ENCODE peak calls at places on chromosomes 6 and 20, in eight cellular contexts. One of them, this sample, is unnamed.

GRCh38 chr6:138498575-138499302 is 555 bp downstream of the NHSL1 start:
- ATAC-seq in CD8-positive, alpha-beta T cell: no peak
- ATAC-seq in activated CD4-positive, alpha-beta T cell treated with anti-CD3 and anti-CD28 coated beads for 36 hours: no peak
- ATAC-seq in activated naive CD8-positive, alpha-beta T cell treated with anti-CD3 and anti-CD28 coated beads, Interleukin-2, amount 50 U/mL, for 24 hours: no peak
- ATAC-seq in pancreas: peak; percentile 72
- ATAC-seq in left lung: peak; percentile 10
- ATAC-seq in left cardiac atrium: no peak
- ATAC-seq in activated naive CD4-positive, alpha-beta T cell treated with anti-CD3 and anti-CD28 coated beads, Interleukin-2, amount 50 U/mL, for 72 hours: no peak
- ATAC-seq in this sample: no peak

GRCh38 chr20:37866051-37866450 is 36.9 kb upstream of the VSTM2L start:
- ATAC-seq in CD8-positive, alpha-beta T cell: no peak
- ATAC-seq in activated CD4-positive, alpha-beta T cell treated with anti-CD3 and anti-CD28 coated beads for 36 hours: no peak
- ATAC-seq in activated naive CD8-positive, alpha-beta T cell treated with anti-CD3 and anti-CD28 coated beads, Interleukin-2, amount 50 U/mL, for 24 hours: no peak
- ATAC-seq in pancreas: no peak
- ATAC-seq in left lung: no peak
- ATAC-seq in left cardiac atrium: no peak
- ATAC-seq in activated naive CD4-positive, alpha-beta T cell treated with anti-CD3 and anti-CD28 coated beads, Interleukin-2, amount 50 U/mL, for 72 hours: no peak
- ATAC-seq in this sample: no peak

GRCh38 chr6:8434727-8435092 is 635 bp downstream of the SLC35B3 start:
- ATAC-seq in CD8-positive, alpha-beta T cell: peak; percentile 13
- ATAC-seq in activated CD4-positive, alpha-beta T cell treated with anti-CD3 and anti-CD28 coated beads for 36 hours: no peak
- ATAC-seq in activated naive CD8-positive, alpha-beta T cell treated with anti-CD3 and anti-CD28 coated beads, Interleukin-2, amount 50 U/mL, for 24 hours: no peak
- ATAC-seq in pancreas: no peak
- ATAC-seq in left lung: peak; percentile 29
- ATAC-seq in left cardiac atrium: peak; percentile 6
- ATAC-seq in activated naive CD4-positive, alpha-beta T cell treated with anti-CD3 and anti-CD28 coated beads, Interleukin-2, amount 50 U/mL, for 72 hours: peak; percentile 14
- ATAC-seq in this sample: peak; percentile 47

GRCh38 chr20:35404614-35405259 is 7.0 kb downstream of the UQCC1 start:
- ATAC-seq in CD8-positive, alpha-beta T cell: peak; percentile 36
- ATAC-seq in activated CD4-positive, alpha-beta T cell treated with anti-CD3 and anti-CD28 coated beads for 36 hours: peak; percentile 58
- ATAC-seq in activated naive CD8-positive, alpha-beta T cell treated with anti-CD3 and anti-CD28 coated beads, Interleukin-2, amount 50 U/mL, for 24 hours: peak; percentile 88
- ATAC-seq in pancreas: no peak
- ATAC-seq in left lung: no peak
- ATAC-seq in left cardiac atrium: no peak
- ATAC-seq in activated naive CD4-positive, alpha-beta T cell treated with anti-CD3 and anti-CD28 coated beads, Interleukin-2, amount 50 U/mL, for 72 hours: peak; percentile 67
- ATAC-seq in this sample: no peak

GRCh38 chr6:16402501-16402900 is 164.1 kb downstream of the GMPR start:
- ATAC-seq in CD8-positive, alpha-beta T cell: no peak
- ATAC-seq in activated CD4-positive, alpha-beta T cell treated with anti-CD3 and anti-CD28 coated beads for 36 hours: no peak
- ATAC-seq in activated naive CD8-positive, alpha-beta T cell treated with anti-CD3 and anti-CD28 coated beads, Interleukin-2, amount 50 U/mL, for 24 hours: peak; percentile 43
- ATAC-seq in pancreas: no peak
- ATAC-seq in left lung: no peak
- ATAC-seq in left cardiac atrium: peak; percentile 48
- ATAC-seq in activated naive CD4-positive, alpha-beta T cell treated with anti-CD3 and anti-CD28 coated beads, Interleukin-2, amount 50 U/mL, for 72 hours: no peak
- ATAC-seq in this sample: peak; percentile 21

GRCh38 chr20:1357921-1358671 is 29.2 kb upstream of the SDCBP2 start:
- ATAC-seq in CD8-positive, alpha-beta T cell: peak; percentile 81
- ATAC-seq in activated CD4-positive, alpha-beta T cell treated with anti-CD3 and anti-CD28 coated beads for 36 hours: peak; percentile 93
- ATAC-seq in activated naive CD8-positive, alpha-beta T cell treated with anti-CD3 and anti-CD28 coated beads, Interleukin-2, amount 50 U/mL, for 24 hours: peak; percentile 97
- ATAC-seq in pancreas: no peak
- ATAC-seq in left lung: no peak
- ATAC-seq in left cardiac atrium: no peak
- ATAC-seq in activated naive CD4-positive, alpha-beta T cell treated with anti-CD3 and anti-CD28 coated beads, Interleukin-2, amount 50 U/mL, for 72 hours: peak; percentile 89
- ATAC-seq in this sample: peak; percentile 65

GRCh38 chr6:156423075-156423474 is 354.1 kb upstream of the ARID1B start:
- ATAC-seq in CD8-positive, alpha-beta T cell: no peak
- ATAC-seq in activated CD4-positive, alpha-beta T cell treated with anti-CD3 and anti-CD28 coated beads for 36 hours: no peak
- ATAC-seq in activated naive CD8-positive, alpha-beta T cell treated with anti-CD3 and anti-CD28 coated beads, Interleukin-2, amount 50 U/mL, for 24 hours: peak; percentile 25
- ATAC-seq in pancreas: no peak
- ATAC-seq in left lung: no peak
- ATAC-seq in left cardiac atrium: no peak
- ATAC-seq in activated naive CD4-positive, alpha-beta T cell treated with anti-CD3 and anti-CD28 coated beads, Interleukin-2, amount 50 U/mL, for 72 hours: peak; percentile 27
- ATAC-seq in this sample: no peak

GRCh38 chr6:49606696-49607390 is 29.8 kb downstream of the RHAG start:
- ATAC-seq in CD8-positive, alpha-beta T cell: no peak
- ATAC-seq in activated CD4-positive, alpha-beta T cell treated with anti-CD3 and anti-CD28 coated beads for 36 hours: no peak
- ATAC-seq in activated naive CD8-positive, alpha-beta T cell treated with anti-CD3 and anti-CD28 coated beads, Interleukin-2, amount 50 U/mL, for 24 hours: no peak
- ATAC-seq in pancreas: peak; percentile 97
- ATAC-seq in left lung: peak; percentile 93
- ATAC-seq in left cardiac atrium: peak; percentile 44
- ATAC-seq in activated naive CD4-positive, alpha-beta T cell treated with anti-CD3 and anti-CD28 coated beads, Interleukin-2, amount 50 U/mL, for 72 hours: no peak
- ATAC-seq in this sample: peak; percentile 71

GRCh38 chr20:50654899-50655298 is 36.4 kb downstream of the RIPOR3 start:
- ATAC-seq in CD8-positive, alpha-beta T cell: no peak
- ATAC-seq in activated CD4-positive, alpha-beta T cell treated with anti-CD3 and anti-CD28 coated beads for 36 hours: no peak
- ATAC-seq in activated naive CD8-positive, alpha-beta T cell treated with anti-CD3 and anti-CD28 coated beads, Interleukin-2, amount 50 U/mL, for 24 hours: no peak
- ATAC-seq in pancreas: no peak
- ATAC-seq in left lung: no peak
- ATAC-seq in left cardiac atrium: peak; percentile 17
- ATAC-seq in activated naive CD4-positive, alpha-beta T cell treated with anti-CD3 and anti-CD28 coated beads, Interleukin-2, amount 50 U/mL, for 72 hours: no peak
- ATAC-seq in this sample: peak; percentile 54

GRCh38 chr20:36830791-36831691 is 44.9 kb upstream of the TLDC2 start:
- ATAC-seq in CD8-positive, alpha-beta T cell: no peak
- ATAC-seq in activated CD4-positive, alpha-beta T cell treated with anti-CD3 and anti-CD28 coated beads for 36 hours: no peak
- ATAC-seq in activated naive CD8-positive, alpha-beta T cell treated with anti-CD3 and anti-CD28 coated beads, Interleukin-2, amount 50 U/mL, for 24 hours: no peak
- ATAC-seq in pancreas: no peak
- ATAC-seq in left lung: no peak
- ATAC-seq in left cardiac atrium: peak; percentile 50
- ATAC-seq in activated naive CD4-positive, alpha-beta T cell treated with anti-CD3 and anti-CD28 coated beads, Interleukin-2, amount 50 U/mL, for 72 hours: no peak
- ATAC-seq in this sample: peak; percentile 10

GRCh38 chr6:112920994-112921393 is 573.9 kb downstream of the RFPL4B start:
- ATAC-seq in CD8-positive, alpha-beta T cell: no peak
- ATAC-seq in activated CD4-positive, alpha-beta T cell treated with anti-CD3 and anti-CD28 coated beads for 36 hours: no peak
- ATAC-seq in activated naive CD8-positive, alpha-beta T cell treated with anti-CD3 and anti-CD28 coated beads, Interleukin-2, amount 50 U/mL, for 24 hours: no peak
- ATAC-seq in pancreas: no peak
- ATAC-seq in left lung: no peak
- ATAC-seq in left cardiac atrium: no peak
- ATAC-seq in activated naive CD4-positive, alpha-beta T cell treated with anti-CD3 and anti-CD28 coated beads, Interleukin-2, amount 50 U/mL, for 72 hours: no peak
- ATAC-seq in this sample: no peak

GRCh38 chr6:52221302-52221701 is 23.0 kb downstream of the IL17F start:
- ATAC-seq in CD8-positive, alpha-beta T cell: no peak
- ATAC-seq in activated CD4-positive, alpha-beta T cell treated with anti-CD3 and anti-CD28 coated beads for 36 hours: peak; percentile 89
- ATAC-seq in activated naive CD8-positive, alpha-beta T cell treated with anti-CD3 and anti-CD28 coated beads, Interleukin-2, amount 50 U/mL, for 24 hours: peak; percentile 95
- ATAC-seq in pancreas: no peak
- ATAC-seq in left lung: no peak
- ATAC-seq in left cardiac atrium: no peak
- ATAC-seq in activated naive CD4-positive, alpha-beta T cell treated with anti-CD3 and anti-CD28 coated beads, Interleukin-2, amount 50 U/mL, for 72 hours: peak; percentile 97
- ATAC-seq in this sample: no peak

GRCh38 chr6:160084198-160084776 is 37.3 kb upstream of the SLC22A1 start:
- ATAC-seq in CD8-positive, alpha-beta T cell: no peak
- ATAC-seq in activated CD4-positive, alpha-beta T cell treated with anti-CD3 and anti-CD28 coated beads for 36 hours: no peak
- ATAC-seq in activated naive CD8-positive, alpha-beta T cell treated with anti-CD3 and anti-CD28 coated beads, Interleukin-2, amount 50 U/mL, for 24 hours: no peak
- ATAC-seq in pancreas: no peak
- ATAC-seq in left lung: no peak
- ATAC-seq in left cardiac atrium: no peak
- ATAC-seq in activated naive CD4-positive, alpha-beta T cell treated with anti-CD3 and anti-CD28 coated beads, Interleukin-2, amount 50 U/mL, for 72 hours: no peak
- ATAC-seq in this sample: no peak

GRCh38 chr6:21367148-21367547 is 226.4 kb upstream of the SOX4 start:
- ATAC-seq in CD8-positive, alpha-beta T cell: no peak
- ATAC-seq in activated CD4-positive, alpha-beta T cell treated with anti-CD3 and anti-CD28 coated beads for 36 hours: no peak
- ATAC-seq in activated naive CD8-positive, alpha-beta T cell treated with anti-CD3 and anti-CD28 coated beads, Interleukin-2, amount 50 U/mL, for 24 hours: no peak
- ATAC-seq in pancreas: no peak
- ATAC-seq in left lung: no peak
- ATAC-seq in left cardiac atrium: no peak
- ATAC-seq in activated naive CD4-positive, alpha-beta T cell treated with anti-CD3 and anti-CD28 coated beads, Interleukin-2, amount 50 U/mL, for 72 hours: no peak
- ATAC-seq in this sample: no peak

GRCh38 chr6:14380421-14380820 is 262.8 kb downstream of the CD83 start:
- ATAC-seq in CD8-positive, alpha-beta T cell: no peak
- ATAC-seq in activated CD4-positive, alpha-beta T cell treated with anti-CD3 and anti-CD28 coated beads for 36 hours: no peak
- ATAC-seq in activated naive CD8-positive, alpha-beta T cell treated with anti-CD3 and anti-CD28 coated beads, Interleukin-2, amount 50 U/mL, for 24 hours: no peak
- ATAC-seq in pancreas: no peak
- ATAC-seq in left lung: no peak
- ATAC-seq in left cardiac atrium: peak; percentile 74
- ATAC-seq in activated naive CD4-positive, alpha-beta T cell treated with anti-CD3 and anti-CD28 coated beads, Interleukin-2, amount 50 U/mL, for 72 hours: no peak
- ATAC-seq in this sample: no peak

GRCh38 chr6:97524846-97525245 is 241.8 kb upstream of the MMS22L start:
- ATAC-seq in CD8-positive, alpha-beta T cell: no peak
- ATAC-seq in activated CD4-positive, alpha-beta T cell treated with anti-CD3 and anti-CD28 coated beads for 36 hours: no peak
- ATAC-seq in activated naive CD8-positive, alpha-beta T cell treated with anti-CD3 and anti-CD28 coated beads, Interleukin-2, amount 50 U/mL, for 24 hours: no peak
- ATAC-seq in pancreas: no peak
- ATAC-seq in left lung: no peak
- ATAC-seq in left cardiac atrium: no peak
- ATAC-seq in activated naive CD4-positive, alpha-beta T cell treated with anti-CD3 and anti-CD28 coated beads, Interleukin-2, amount 50 U/mL, for 72 hours: no peak
- ATAC-seq in this sample: no peak

GRCh38 chr6:67608099-67608749 is 1026.9 kb upstream of the ADGRB3 start:
- ATAC-seq in CD8-positive, alpha-beta T cell: no peak
- ATAC-seq in activated CD4-positive, alpha-beta T cell treated with anti-CD3 and anti-CD28 coated beads for 36 hours: no peak
- ATAC-seq in activated naive CD8-positive, alpha-beta T cell treated with anti-CD3 and anti-CD28 coated beads, Interleukin-2, amount 50 U/mL, for 24 hours: no peak
- ATAC-seq in pancreas: no peak
- ATAC-seq in left lung: peak; percentile 62
- ATAC-seq in left cardiac atrium: no peak
- ATAC-seq in activated naive CD4-positive, alpha-beta T cell treated with anti-CD3 and anti-CD28 coated beads, Interleukin-2, amount 50 U/mL, for 72 hours: no peak
- ATAC-seq in this sample: no peak

GRCh38 chr20:32792316-32792715 is 27.4 kb upstream of the MAPRE1 start:
- ATAC-seq in CD8-positive, alpha-beta T cell: peak; percentile 72
- ATAC-seq in activated CD4-positive, alpha-beta T cell treated with anti-CD3 and anti-CD28 coated beads for 36 hours: peak; percentile 86
- ATAC-seq in activated naive CD8-positive, alpha-beta T cell treated with anti-CD3 and anti-CD28 coated beads, Interleukin-2, amount 50 U/mL, for 24 hours: peak; percentile 88
- ATAC-seq in pancreas: peak; percentile 36
- ATAC-seq in left lung: no peak
- ATAC-seq in left cardiac atrium: peak; percentile 60
- ATAC-seq in activated naive CD4-positive, alpha-beta T cell treated with anti-CD3 and anti-CD28 coated beads, Interleukin-2, amount 50 U/mL, for 72 hours: peak; percentile 75
- ATAC-seq in this sample: no peak

GRCh38 chr6:3592371-3592941 is 135.6 kb upstream of the SLC22A23 start:
- ATAC-seq in CD8-positive, alpha-beta T cell: no peak
- ATAC-seq in activated CD4-positive, alpha-beta T cell treated with anti-CD3 and anti-CD28 coated beads for 36 hours: peak; percentile 16
- ATAC-seq in activated naive CD8-positive, alpha-beta T cell treated with anti-CD3 and anti-CD28 coated beads, Interleukin-2, amount 50 U/mL, for 24 hours: no peak
- ATAC-seq in pancreas: peak; percentile 80
- ATAC-seq in left lung: peak; percentile 68
- ATAC-seq in left cardiac atrium: peak; percentile 88
- ATAC-seq in activated naive CD4-positive, alpha-beta T cell treated with anti-CD3 and anti-CD28 coated beads, Interleukin-2, amount 50 U/mL, for 72 hours: no peak
- ATAC-seq in this sample: no peak

GRCh38 chr6:14966111-14966901 is 279.6 kb upstream of the JARID2 start:
- ATAC-seq in CD8-positive, alpha-beta T cell: no peak
- ATAC-seq in activated CD4-positive, alpha-beta T cell treated with anti-CD3 and anti-CD28 coated beads for 36 hours: no peak
- ATAC-seq in activated naive CD8-positive, alpha-beta T cell treated with anti-CD3 and anti-CD28 coated beads, Interleukin-2, amount 50 U/mL, for 24 hours: no peak
- ATAC-seq in pancreas: no peak
- ATAC-seq in left lung: no peak
- ATAC-seq in left cardiac atrium: no peak
- ATAC-seq in activated naive CD4-positive, alpha-beta T cell treated with anti-CD3 and anti-CD28 coated beads, Interleukin-2, amount 50 U/mL, for 72 hours: peak; percentile 18
- ATAC-seq in this sample: no peak

GRCh38 chr6:88983532-88983931 is 20.1 kb upstream of the RNGTT start:
- ATAC-seq in CD8-positive, alpha-beta T cell: no peak
- ATAC-seq in activated CD4-positive, alpha-beta T cell treated with anti-CD3 and anti-CD28 coated beads for 36 hours: no peak
- ATAC-seq in activated naive CD8-positive, alpha-beta T cell treated with anti-CD3 and anti-CD28 coated beads, Interleukin-2, amount 50 U/mL, for 24 hours: no peak
- ATAC-seq in pancreas: peak; percentile 85
- ATAC-seq in left lung: peak; percentile 79
- ATAC-seq in left cardiac atrium: peak; percentile 74
- ATAC-seq in activated naive CD4-positive, alpha-beta T cell treated with anti-CD3 and anti-CD28 coated beads, Interleukin-2, amount 50 U/mL, for 72 hours: no peak
- ATAC-seq in this sample: peak; percentile 92

GRCh38 chr6:73798592-73798991 is 102.6 kb downstream of the CD109 start:
- ATAC-seq in CD8-positive, alpha-beta T cell: no peak
- ATAC-seq in activated CD4-positive, alpha-beta T cell treated with anti-CD3 and anti-CD28 coated beads for 36 hours: peak; percentile 78
- ATAC-seq in activated naive CD8-positive, alpha-beta T cell treated with anti-CD3 and anti-CD28 coated beads, Interleukin-2, amount 50 U/mL, for 24 hours: peak; percentile 91
- ATAC-seq in pancreas: peak; percentile 58
- ATAC-seq in left lung: peak; percentile 58
- ATAC-seq in left cardiac atrium: peak; percentile 87
- ATAC-seq in activated naive CD4-positive, alpha-beta T cell treated with anti-CD3 and anti-CD28 coated beads, Interleukin-2, amount 50 U/mL, for 72 hours: peak; percentile 79
- ATAC-seq in this sample: peak; percentile 52

GRCh38 chr6:12024715-12025434 is 12.8 kb downstream of the HIVEP1 start:
- ATAC-seq in CD8-positive, alpha-beta T cell: no peak
- ATAC-seq in activated CD4-positive, alpha-beta T cell treated with anti-CD3 and anti-CD28 coated beads for 36 hours: no peak
- ATAC-seq in activated naive CD8-positive, alpha-beta T cell treated with anti-CD3 and anti-CD28 coated beads, Interleukin-2, amount 50 U/mL, for 24 hours: no peak
- ATAC-seq in pancreas: no peak
- ATAC-seq in left lung: peak; percentile 65
- ATAC-seq in left cardiac atrium: peak; percentile 73
- ATAC-seq in activated naive CD4-positive, alpha-beta T cell treated with anti-CD3 and anti-CD28 coated beads, Interleukin-2, amount 50 U/mL, for 72 hours: no peak
- ATAC-seq in this sample: peak; percentile 51

GRCh38 chr6:11462742-11463414 is 74.7 kb upstream of the TMEM170B start:
- ATAC-seq in CD8-positive, alpha-beta T cell: no peak
- ATAC-seq in activated CD4-positive, alpha-beta T cell treated with anti-CD3 and anti-CD28 coated beads for 36 hours: no peak
- ATAC-seq in activated naive CD8-positive, alpha-beta T cell treated with anti-CD3 and anti-CD28 coated beads, Interleukin-2, amount 50 U/mL, for 24 hours: no peak
- ATAC-seq in pancreas: peak; percentile 38
- ATAC-seq in left lung: peak; percentile 44
- ATAC-seq in left cardiac atrium: no peak
- ATAC-seq in activated naive CD4-positive, alpha-beta T cell treated with anti-CD3 and anti-CD28 coated beads, Interleukin-2, amount 50 U/mL, for 72 hours: no peak
- ATAC-seq in this sample: no peak

GRCh38 chr20:63698739-63699465 is 2.5 kb downstream of the TNFRSF6B start:
- ATAC-seq in CD8-positive, alpha-beta T cell: no peak
- ATAC-seq in activated CD4-positive, alpha-beta T cell treated with anti-CD3 and anti-CD28 coated beads for 36 hours: peak; percentile 78
- ATAC-seq in activated naive CD8-positive, alpha-beta T cell treated with anti-CD3 and anti-CD28 coated beads, Interleukin-2, amount 50 U/mL, for 24 hours: peak; percentile 69
- ATAC-seq in pancreas: peak; percentile 36
- ATAC-seq in left lung: peak; percentile 50
- ATAC-seq in left cardiac atrium: peak; percentile 45
- ATAC-seq in activated naive CD4-positive, alpha-beta T cell treated with anti-CD3 and anti-CD28 coated beads, Interleukin-2, amount 50 U/mL, for 72 hours: peak; percentile 68
- ATAC-seq in this sample: peak; percentile 67

GRCh38 chr6:139738801-139739490 is 364.5 kb upstream of the CITED2 start:
- ATAC-seq in CD8-positive, alpha-beta T cell: no peak
- ATAC-seq in activated CD4-positive, alpha-beta T cell treated with anti-CD3 and anti-CD28 coated beads for 36 hours: no peak
- ATAC-seq in activated naive CD8-positive, alpha-beta T cell treated with anti-CD3 and anti-CD28 coated beads, Interleukin-2, amount 50 U/mL, for 24 hours: no peak
- ATAC-seq in pancreas: no peak
- ATAC-seq in left lung: no peak
- ATAC-seq in left cardiac atrium: no peak
- ATAC-seq in activated naive CD4-positive, alpha-beta T cell treated with anti-CD3 and anti-CD28 coated beads, Interleukin-2, amount 50 U/mL, for 72 hours: no peak
- ATAC-seq in this sample: no peak

GRCh38 chr6:20092071-20092566 is 120.2 kb downstream of the MBOAT1 start:
- ATAC-seq in CD8-positive, alpha-beta T cell: no peak
- ATAC-seq in activated CD4-positive, alpha-beta T cell treated with anti-CD3 and anti-CD28 coated beads for 36 hours: peak; percentile 23
- ATAC-seq in activated naive CD8-positive, alpha-beta T cell treated with anti-CD3 and anti-CD28 coated beads, Interleukin-2, amount 50 U/mL, for 24 hours: no peak
- ATAC-seq in pancreas: peak; percentile 71
- ATAC-seq in left lung: peak; percentile 75
- ATAC-seq in left cardiac atrium: no peak
- ATAC-seq in activated naive CD4-positive, alpha-beta T cell treated with anti-CD3 and anti-CD28 coated beads, Interleukin-2, amount 50 U/mL, for 72 hours: no peak
- ATAC-seq in this sample: peak; percentile 67